ENCODE peak calls at places on chromosomes 7 and 10, in nine cellular contexts. Y is thyroid gland, L is A549, A is body of pancreas, J is uterus, E is HepG2, G is breast epithelium, B is GM12891, O is erythroblast. C is an unnamed sample.

GRCh38 chr7:18276380-18276779 is 219.2 kb upstream of the HDAC9 start:
- DNase-seq in Y (no peak), L (no peak), A (no peak), J (no peak), E (no peak), G (no peak), B (no peak), O (no peak), C (no peak)

GRCh38 chr7:42625391-42625790 is 286.5 kb downstream of the C7orf25 start:
- DNase-seq in Y (no peak), L (no peak), A (no peak), J (no peak), E (no peak), G (no peak), B (no peak), O (no peak), C (no peak)

GRCh38 chr7:71735961-71736556 is 604.1 kb downstream of the GALNT17 start:
- DNase-seq in Y (peak), L (peak), A (peak), J (peak), E (peak), G (peak), B (peak), O (peak), C (peak)

GRCh38 chr7:13737563-13737962 is 251.9 kb downstream of the ETV1 start:
- DNase-seq in Y (no peak), L (no peak), A (no peak), J (no peak), E (no peak), G (no peak), B (no peak), O (no peak), C (no peak)

GRCh38 chr10:51786016-51786683 is 86.8 kb upstream of the CSTF2T start:
- DNase-seq in Y (no peak), L (no peak), A (no peak), J (no peak), E (no peak), G (no peak), B (no peak), O (no peak), C (no peak)

GRCh38 chr10:5618829-5619228 is 47.6 kb downstream of the ASB13 start:
- DNase-seq in Y (peak), L (no peak), A (peak), J (peak), E (no peak), G (no peak), B (no peak), O (no peak), C (no peak)

GRCh38 chr7:87886875-87887274 is 10.6 kb downstream of the DBF4 start:
- DNase-seq in Y (no peak), L (peak), A (no peak), J (no peak), E (peak), G (no peak), B (no peak), O (peak), C (no peak)

GRCh38 chr7:94696981-94697670 is 41.2 kb upstream of the SGCE start:
- DNase-seq in Y (peak), L (peak), A (peak), J (peak), E (peak), G (no peak), B (no peak), O (no peak), C (peak)

GRCh38 chr10:12481956-12482355 is 132.6 kb downstream of the CAMK1D start:
- DNase-seq in Y (peak), L (no peak), A (no peak), J (no peak), E (no peak), G (no peak), B (no peak), O (no peak), C (no peak)

GRCh38 chr7:154569916-154570315 is 433.0 kb downstream of the PAXIP1 start:
- DNase-seq in Y (no peak), L (no peak), A (no peak), J (no peak), E (no peak), G (no peak), B (no peak), O (no peak), C (no peak)

GRCh38 chr10:104120512-104120902 is 1.5 kb upstream of the SFR1 start:
- DNase-seq in Y (no peak), L (no peak), A (no peak), J (no peak), E (no peak), G (no peak), B (no peak), O (no peak), C (no peak)

GRCh38 chr10:104120061-104120460 is 1.9 kb upstream of the SFR1 start:
- DNase-seq in Y (no peak), L (no peak), A (no peak), J (no peak), E (no peak), G (no peak), B (no peak), O (no peak), C (no peak)

GRCh38 chr10:104122273-104123107 is 519 bp downstream of the SFR1 start:
- DNase-seq in Y (no peak), L (peak), A (peak), J (no peak), E (no peak), G (no peak), B (no peak), O (peak), C (no peak)

GRCh38 chr10:104121485-104122272 is at the start of gene SFR1:
- DNase-seq in Y (peak), L (peak), A (peak), J (peak), E (peak), G (peak), B (peak), O (peak), C (peak)

DNA sequence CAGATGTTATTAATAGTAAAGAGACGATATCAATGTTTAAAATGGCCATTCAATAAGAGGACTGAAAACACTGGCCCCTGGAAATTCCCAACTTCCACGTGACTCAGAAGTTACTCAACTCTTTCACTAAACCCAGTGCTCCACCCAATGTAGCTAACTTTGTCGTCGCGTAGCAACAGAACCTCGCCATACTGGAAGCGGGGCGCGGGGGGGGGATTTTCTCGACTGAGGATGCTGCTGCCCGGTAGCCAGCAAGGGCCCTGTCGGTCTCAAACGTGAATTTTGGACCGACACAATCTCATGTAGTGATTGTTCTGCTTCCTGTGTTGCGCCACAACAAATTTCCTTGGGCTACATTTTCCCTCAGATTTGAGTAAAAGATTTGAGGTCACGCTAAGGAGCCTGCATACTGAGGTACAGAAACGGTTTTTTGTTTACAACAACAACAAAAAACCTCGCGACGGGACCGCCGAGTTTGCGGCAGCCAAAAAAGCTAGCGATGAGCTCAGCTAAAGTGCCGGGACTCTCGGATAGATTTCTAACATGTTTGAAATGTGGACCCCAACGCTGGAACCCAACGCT is 977 bp upstream of the SFR1 start:
- DNase-seq in Y (peak), L (peak), A (peak), J (peak), E (peak), G (peak), B (no peak), O (peak), C (peak)
- TF ChIP-seq POLR2A in Y (no peak), L (no peak), A (no peak), J (peak), E (no peak), G (peak), B (no peak), O (no peak), C (peak)

DNA sequence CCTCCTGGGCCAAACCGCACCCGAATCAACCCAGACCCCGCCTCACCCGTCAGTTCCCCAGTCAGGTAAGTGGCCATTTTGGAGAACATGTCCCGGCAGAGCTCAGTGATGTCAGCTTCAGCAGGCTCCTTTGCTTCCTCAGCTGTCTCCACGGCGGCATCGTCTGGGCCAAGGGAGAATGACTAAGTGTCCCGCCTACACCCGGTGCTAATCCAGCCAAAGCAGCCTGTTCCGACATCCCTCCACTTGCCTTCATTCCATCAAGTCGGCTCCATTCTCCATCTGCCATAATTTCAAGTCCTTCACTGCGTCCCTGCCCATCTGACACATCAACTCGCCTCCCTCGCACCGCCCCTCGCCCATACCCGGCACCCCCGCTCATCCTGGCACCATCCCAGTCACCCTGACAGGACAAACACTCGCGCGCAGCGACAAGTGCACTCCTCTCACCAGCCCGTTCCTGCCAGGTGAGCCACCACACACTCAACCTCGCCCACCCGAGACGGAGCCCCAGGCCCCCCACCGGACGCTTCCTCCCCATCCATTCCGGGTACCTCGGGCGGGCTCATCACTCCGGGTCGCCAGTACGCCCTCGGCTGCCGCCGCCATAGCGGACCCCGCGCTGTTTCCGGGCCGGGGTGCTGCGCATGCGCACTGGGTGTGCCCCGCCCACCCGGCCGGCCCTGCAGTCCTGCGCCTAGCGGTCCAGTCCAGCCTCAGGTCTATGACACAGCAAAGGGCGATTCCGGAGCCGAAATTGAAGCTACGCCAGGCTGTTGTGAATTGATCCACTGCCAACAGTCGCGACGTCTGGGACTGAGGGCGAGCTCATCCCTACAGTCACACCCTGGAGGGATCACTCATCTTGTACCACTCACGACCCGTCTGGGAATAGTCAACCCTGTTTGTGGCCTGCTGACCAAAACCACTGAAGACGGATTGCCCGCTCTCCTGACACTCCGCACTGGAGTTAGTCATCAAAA is at the start of gene BLOC1S2:
- DNase-seq in Y (peak), L (peak), A (peak), J (peak), E (peak), G (peak), B (peak), O (peak), C (peak)
- TF ChIP-seq POLR2A in Y (peak), L (peak), A (peak), J (peak), E (peak), G (peak), B (peak), O (peak), C (peak)

GRCh38 chr10:74150151-74151056 is at the start of gene AP3M1:
- DNase-seq in Y (peak), L (no peak), A (peak), J (peak), E (no peak), G (peak), B (peak), O (no peak), C (peak)
- TF ChIP-seq POLR2A in Y (no peak), L (peak), A (peak), J (peak), E (peak), G (no peak), B (peak), O (peak), C (peak)

GRCh38 chr10:95818663-95819062 is 62.7 kb downstream of the ENTPD1 start:
- DNase-seq in Y (no peak), L (no peak), A (no peak), J (no peak), E (peak), G (no peak), B (no peak), O (no peak), C (no peak)
- TF ChIP-seq POLR2A in Y (no peak), L (no peak), A (no peak), J (no peak), E (no peak), G (no peak), B (no peak), O (no peak), C (no peak)

GRCh38 chr7:131109757-131110293 is 217.9 kb upstream of the MKLN1 start:
- DNase-seq in Y (peak), L (peak), A (peak), J (peak), E (peak), G (peak), B (no peak), O (peak), C (peak)
- TF ChIP-seq POLR2A in Y (no peak), L (peak), A (peak), J (peak), E (peak), G (no peak), B (no peak), O (peak), C (no peak)

GRCh38 chr7:66075590-66076458 is at the start of gene ASL:
- DNase-seq in Y (peak), L (peak), A (peak), J (peak), E (peak), G (peak), B (peak), O (peak), C (peak)
- TF ChIP-seq POLR2A in Y (peak), L (peak), A (peak), J (peak), E (peak), G (peak), B (peak), O (peak), C (peak)

GRCh38 chr10:119221666-119222065 is 14.3 kb downstream of the GRK5 start:
- DNase-seq in Y (no peak), L (no peak), A (no peak), J (no peak), E (no peak), G (no peak), B (no peak), O (no peak), C (no peak)

GRCh38 chr10:119221201-119221600 is 13.8 kb downstream of the GRK5 start:
- DNase-seq in Y (no peak), L (no peak), A (no peak), J (no peak), E (peak), G (no peak), B (no peak), O (no peak), C (no peak)

GRCh38 chr10:119225288-119225687 is 17.9 kb downstream of the GRK5 start:
- DNase-seq in Y (no peak), L (no peak), A (no peak), J (no peak), E (no peak), G (no peak), B (no peak), O (no peak), C (no peak)

GRCh38 chr10:119222531-119222930 is 15.2 kb downstream of the GRK5 start:
- DNase-seq in Y (no peak), L (no peak), A (peak), J (no peak), E (peak), G (no peak), B (no peak), O (no peak), C (no peak)

GRCh38 chr10:119222966-119223386 is 15.6 kb downstream of the GRK5 start:
- DNase-seq in Y (no peak), L (no peak), A (no peak), J (no peak), E (no peak), G (no peak), B (no peak), O (no peak), C (no peak)
- TF ChIP-seq POLR2A in Y (no peak), L (no peak), A (no peak), J (no peak), E (no peak), G (no peak), B (no peak), O (no peak), C (no peak)

DNA sequence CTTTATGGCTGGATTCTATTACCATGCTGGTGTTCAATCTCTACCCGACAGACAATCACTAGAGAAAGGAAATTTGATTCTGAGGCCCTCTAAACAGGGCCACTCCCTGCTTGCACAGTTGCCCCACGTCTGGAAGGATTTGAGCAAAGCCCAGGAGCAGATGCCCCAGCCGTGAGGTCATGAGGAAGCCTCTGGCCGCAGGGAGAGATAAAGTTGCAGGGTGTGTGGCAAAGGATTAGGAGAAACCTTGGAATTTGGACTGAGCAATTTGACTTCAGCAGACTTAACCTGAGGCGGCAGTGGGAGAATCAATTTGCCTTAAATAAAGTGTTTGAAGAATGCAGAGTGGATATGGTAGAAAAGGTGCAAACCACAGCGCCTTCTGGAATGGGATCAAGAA is 40.2 kb upstream of the KLF6 start:
- DNase-seq in Y (no peak), L (peak), A (peak), J (no peak), E (peak), G (no peak), B (no peak), O (peak), C (peak)
- TF ChIP-seq POLR2A in Y (no peak), L (no peak), A (no peak), J (no peak), E (no peak), G (no peak), B (no peak), O (no peak), C (no peak)

C was measured in H54.